ENCODE peak calls at places on chromosomes 16 and 17, in eight cellular contexts. E is activated B cell treated with CpG ODN at 0.5 μM for 24 hours, D is gastrocnemius medialis, N is AG09309, P is adrenal gland, M is left ventricle myocardium inferior, U is suprapubic skin, K is HFF-Myc. Q is an unnamed sample.

GRCh38 chr16:60485877-60486489 is 1550.3 kb downstream of the CDH8 start:
- DNase-seq in E (no peak), D (no peak), N (no peak), P (no peak), M (no peak), U (no peak), K (no peak), Q (no peak)

GRCh38 chr16:1244881-1245280 is 4.4 kb downstream of the TPSAB1 start:
- DNase-seq in E (no peak), D (no peak), N (no peak), P (peak), M (no peak), U (peak), K (no peak), Q (no peak)

GRCh38 chr16:85564277-85565051 is 48.7 kb upstream of the GSE1 start:
- DNase-seq in E (no peak), D (peak), N (no peak), P (no peak), M (no peak), U (no peak), K (no peak), Q (no peak)

GRCh38 chr17:2173005-2173404 is 118.1 kb downstream of the HIC1 start:
- DNase-seq in E (no peak), D (peak), N (no peak), P (peak), M (no peak), U (no peak), K (no peak), Q (no peak)

GRCh38 chr17:51000835-51001638 is 119.6 kb downstream of the SPAG9 start:
- DNase-seq in E (no peak), D (no peak), N (peak), P (peak), M (no peak), U (no peak), K (peak), Q (peak)

GRCh38 chr16:59719121-59719520 is 985.0 kb upstream of the GOT2 start:
- DNase-seq in E (no peak), D (no peak), N (no peak), P (no peak), M (no peak), U (no peak), K (no peak), Q (no peak)

GRCh38 chr16:69481901-69482341 is 57.5 kb downstream of the CYB5B start:
- DNase-seq in E (no peak), D (peak), N (no peak), P (peak), M (peak), U (peak), K (no peak), Q (peak)

GRCh38 chr16:84055366-84055765 is 12.8 kb upstream of the SLC38A8 start:
- DNase-seq in E (no peak), D (no peak), N (no peak), P (no peak), M (peak), U (no peak), K (no peak), Q (no peak)

GRCh38 chr17:82839617-82840292 is at the start of gene ZNF750:
- DNase-seq in E (no peak), D (no peak), N (no peak), P (no peak), M (no peak), U (no peak), K (no peak), Q (no peak)

GRCh38 chr17:41937970-41938851 is 7.8 kb downstream of the ODAD4 start:
- DNase-seq in E (no peak), D (no peak), N (no peak), P (peak), M (peak), U (no peak), K (no peak), Q (no peak)

GRCh38 chr17:61386251-61386650 is 13.4 kb upstream of the TBX2 start:
- DNase-seq in E (no peak), D (no peak), N (no peak), P (no peak), M (no peak), U (no peak), K (no peak), Q (no peak)

GRCh38 chr16:383326-384020 is 1.7 kb upstream of the PGAP6 start:
- DNase-seq in E (peak), D (no peak), N (no peak), P (peak), M (no peak), U (peak), K (no peak), Q (peak)

GRCh38 chr17:5027299-5027698 is 7.9 kb downstream of the SLC52A1 start:
- DNase-seq in E (no peak), D (no peak), N (no peak), P (no peak), M (no peak), U (no peak), K (no peak), Q (no peak)

GRCh38 chr17:73697872-73698271 is 53.6 kb upstream of the SDK2 start:
- DNase-seq in E (no peak), D (no peak), N (no peak), P (no peak), M (no peak), U (peak), K (no peak), Q (peak)
- TF ChIP-seq CTCF in E (no peak), D (no peak), N (no peak), P (no peak), M (no peak), U (no peak), K (no peak), Q (peak)

GRCh38 chr17:40562841-40563370 is 2.4 kb downstream of the CCR7 start:
- DNase-seq in E (no peak), D (no peak), N (no peak), P (no peak), M (no peak), U (no peak), K (no peak), Q (no peak)
- TF ChIP-seq CTCF in E (no peak), D (no peak), N (no peak), P (no peak), M (no peak), U (no peak), K (no peak), Q (no peak)

GRCh38 chr17:47252209-47252608 is 1.4 kb upstream of the ITGB3 start:
- DNase-seq in E (no peak), D (no peak), N (no peak), P (no peak), M (no peak), U (no peak), K (no peak), Q (no peak)

GRCh38 chr17:47251421-47251940 is 2.1 kb upstream of the ITGB3 start:
- DNase-seq in E (no peak), D (no peak), N (no peak), P (no peak), M (no peak), U (no peak), K (no peak), Q (no peak)

GRCh38 chr17:47252766-47253512 is 688 bp upstream of the ITGB3 start:
- DNase-seq in E (no peak), D (no peak), N (no peak), P (no peak), M (no peak), U (no peak), K (no peak), Q (no peak)

GRCh38 chr17:47254403-47254943 is 846 bp downstream of the ITGB3 start:
- DNase-seq in E (no peak), D (no peak), N (no peak), P (no peak), M (no peak), U (no peak), K (no peak), Q (no peak)

GRCh38 chr17:47253541-47254402 is at the start of gene ITGB3:
- DNase-seq in E (peak), D (peak), N (no peak), P (peak), M (peak), U (peak), K (no peak), Q (peak)
- TF ChIP-seq CTCF in E (no peak), D (peak), N (peak), P (peak), M (peak), U (peak), K (no peak), Q (no peak)

DNA sequence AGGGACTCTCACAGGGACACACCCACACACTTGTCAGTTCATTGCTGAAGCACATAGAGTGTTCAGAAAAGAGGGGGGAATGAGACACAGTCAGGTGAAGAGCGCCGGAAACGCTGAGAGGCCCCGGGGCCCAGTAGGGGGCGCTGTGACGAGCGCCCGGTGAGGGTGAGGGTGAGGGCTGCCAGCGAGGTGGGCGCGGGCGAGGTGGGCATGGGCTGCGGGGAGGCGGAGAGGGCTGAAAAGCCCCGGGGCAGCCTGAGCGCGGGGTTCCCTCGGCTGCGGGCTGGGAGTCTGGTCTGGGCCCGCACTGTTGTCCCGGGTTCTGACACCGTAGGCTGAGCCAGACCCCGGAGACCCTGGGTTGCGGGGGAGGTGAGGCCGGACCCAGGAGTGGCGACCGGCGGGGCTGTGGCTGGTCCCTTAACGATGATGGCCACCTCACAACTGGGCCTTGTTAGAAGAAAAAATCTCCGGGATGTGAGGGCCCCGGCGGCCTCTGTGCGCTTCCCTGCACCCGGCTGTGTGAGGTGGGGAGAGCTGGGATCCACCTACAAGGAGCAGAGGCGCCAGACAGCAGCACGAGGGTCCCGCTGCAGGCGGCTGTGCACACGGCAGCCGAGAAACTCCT is 91.4 kb downstream of the C16orf78 start:
- DNase-seq in E (no peak), D (no peak), N (no peak), P (no peak), M (no peak), U (peak), K (no peak), Q (peak)
- TF ChIP-seq CTCF in E (no peak), D (no peak), N (no peak), P (peak), M (peak), U (peak), K (peak), Q (peak)

Q was measured in colonic mucosa.